ENCODE peak calls at places on chromosome 21, in nine cellular contexts. One of them, this sample, is unnamed. For H3K9me2, the result is how much of the 10 kb centered on the place peaks cover.

GRCh38 chr21:45971487-45972352 is 9.8 kb upstream of the COL6A1 start:
- DNase-seq in GM23338: peak
- DNase-seq in Karpas-422: no peak
- DNase-seq in OCI-LY7: no peak
- DNase-seq in hepatocyte: peak
- DNase-seq in HCT116: no peak
- DNase-seq in SK-N-SH: peak
- DNase-seq in GM23248: peak
- DNase-seq in PC-3: no peak
- DNase-seq in this sample: no peak

GRCh38 chr21:45522986-45523385 is 19.3 kb downstream of the SLC19A1 start:
- DNase-seq in GM23338: no peak
- DNase-seq in OCI-LY7: no peak
- DNase-seq in Karpas-422: no peak
- DNase-seq in GM23248: no peak
- DNase-seq in hepatocyte: no peak
- DNase-seq in HCT116: no peak
- DNase-seq in SK-N-SH: no peak
- DNase-seq in PC-3: no peak
- DNase-seq in this sample: no peak

GRCh38 chr21:33644383-33645074 is 2.2 kb downstream of the ITSN1 start:
- DNase-seq in Karpas-422: no peak
- DNase-seq in GM23338: peak
- DNase-seq in PC-3: peak
- DNase-seq in hepatocyte: peak
- DNase-seq in GM23248: peak
- DNase-seq in HCT116: no peak
- DNase-seq in SK-N-SH: no peak
- DNase-seq in OCI-LY7: no peak
- DNase-seq in this sample: no peak

GRCh38 chr21:24840287-24840686 is 767.0 kb downstream of the MRPL39 start:
- DNase-seq in OCI-LY7: no peak
- DNase-seq in SK-N-SH: no peak
- DNase-seq in GM23338: peak
- DNase-seq in HCT116: no peak
- DNase-seq in PC-3: no peak
- DNase-seq in hepatocyte: no peak
- DNase-seq in Karpas-422: no peak
- DNase-seq in GM23248: no peak
- DNase-seq in this sample: no peak

GRCh38 chr21:45972353-45972715 is 9.2 kb upstream of the COL6A1 start:
- DNase-seq in Karpas-422: no peak
- DNase-seq in GM23248: peak
- DNase-seq in OCI-LY7: no peak
- DNase-seq in PC-3: no peak
- DNase-seq in GM23338: peak
- DNase-seq in hepatocyte: peak
- DNase-seq in SK-N-SH: peak
- DNase-seq in HCT116: no peak
- DNase-seq in this sample: no peak

GRCh38 chr21:38965910-38966504 is 160.3 kb downstream of the ETS2 start:
- DNase-seq in hepatocyte: peak
- DNase-seq in GM23338: peak
- DNase-seq in SK-N-SH: peak
- DNase-seq in PC-3: no peak
- DNase-seq in GM23248: no peak
- DNase-seq in HCT116: no peak
- DNase-seq in Karpas-422: no peak
- DNase-seq in OCI-LY7: no peak
- DNase-seq in this sample: peak

GRCh38 chr21:43936186-43936967 is 71.4 kb downstream of the AGPAT3 start:
- DNase-seq in OCI-LY7: no peak
- DNase-seq in GM23338: no peak
- DNase-seq in GM23248: peak
- DNase-seq in Karpas-422: no peak
- DNase-seq in hepatocyte: no peak
- DNase-seq in PC-3: no peak
- DNase-seq in SK-N-SH: no peak
- DNase-seq in HCT116: no peak
- DNase-seq in this sample: no peak

GRCh38 chr21:38712076-38712475 is 93.7 kb upstream of the ETS2 start:
- DNase-seq in hepatocyte: peak
- DNase-seq in Karpas-422: peak
- DNase-seq in SK-N-SH: peak
- DNase-seq in HCT116: peak
- DNase-seq in GM23338: peak
- DNase-seq in PC-3: peak
- DNase-seq in OCI-LY7: peak
- DNase-seq in GM23248: peak
- DNase-seq in this sample: no peak

GRCh38 chr21:14603202-14603601 is 57.1 kb upstream of the SAMSN1 start:
- DNase-seq in SK-N-SH: no peak
- DNase-seq in GM23248: peak
- DNase-seq in HCT116: no peak
- DNase-seq in PC-3: peak
- DNase-seq in GM23338: no peak
- DNase-seq in Karpas-422: no peak
- DNase-seq in hepatocyte: no peak
- DNase-seq in OCI-LY7: no peak
- DNase-seq in this sample: peak

GRCh38 chr21:41928621-41929220 is 25.1 kb downstream of the C2CD2 start:
- DNase-seq in OCI-LY7: peak
- DNase-seq in SK-N-SH: no peak
- DNase-seq in Karpas-422: no peak
- DNase-seq in HCT116: no peak
- DNase-seq in PC-3: no peak
- DNase-seq in GM23248: no peak
- DNase-seq in GM23338: no peak
- DNase-seq in hepatocyte: no peak
- DNase-seq in this sample: no peak

GRCh38 chr21:45294509-45295291 is 7.0 kb upstream of the POFUT2 start:
- DNase-seq in hepatocyte: peak
- DNase-seq in Karpas-422: no peak
- DNase-seq in GM23338: peak
- DNase-seq in HCT116: no peak
- DNase-seq in OCI-LY7: no peak
- DNase-seq in SK-N-SH: peak
- DNase-seq in GM23248: peak
- DNase-seq in PC-3: peak
- DNase-seq in this sample: no peak

DNA sequence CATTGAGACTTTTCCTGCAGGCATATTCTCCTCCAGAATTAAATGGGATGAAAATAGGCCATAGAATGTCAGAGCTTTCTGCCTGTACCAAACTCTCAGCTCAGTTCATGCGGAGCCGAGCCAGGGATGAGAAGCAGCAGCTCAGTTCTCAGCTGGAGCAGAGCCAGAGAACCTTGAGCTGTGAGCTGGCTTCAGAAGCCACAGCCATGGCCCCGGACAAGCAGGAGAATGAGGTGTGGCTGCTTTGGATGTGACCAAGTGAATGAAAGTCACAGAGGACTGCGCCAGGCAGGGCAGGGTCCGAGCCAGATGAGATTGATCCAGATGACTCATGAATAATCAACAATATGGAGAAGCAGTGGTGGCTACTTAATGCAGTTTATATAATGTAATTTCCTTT is 633.8 kb downstream of the NCAM2 start:
- DNase-seq in PC-3: peak
- DNase-seq in hepatocyte: no peak
- DNase-seq in GM23338: no peak
- DNase-seq in OCI-LY7: no peak
- DNase-seq in SK-N-SH: no peak
- DNase-seq in HCT116: no peak
- DNase-seq in GM23248: peak
- DNase-seq in Karpas-422: no peak
- DNase-seq in this sample: no peak
- H2AFZ ChIP-seq in PC-3: no peak
- H2AFZ ChIP-seq in hepatocyte: no peak
- H2AFZ ChIP-seq in GM23338: no peak
- H2AFZ ChIP-seq in OCI-LY7: no peak
- H2AFZ ChIP-seq in SK-N-SH: peak
- H2AFZ ChIP-seq in HCT116: no peak
- H2AFZ ChIP-seq in GM23248: peak
- H2AFZ ChIP-seq in Karpas-422: no peak
- H2AFZ ChIP-seq in this sample: no peak

GRCh38 chr21:32519945-32520884 is 65.1 kb downstream of the TCP10L start:
- DNase-seq in HCT116: no peak
- DNase-seq in SK-N-SH: no peak
- DNase-seq in hepatocyte: no peak
- DNase-seq in PC-3: no peak
- DNase-seq in Karpas-422: no peak
- DNase-seq in OCI-LY7: no peak
- DNase-seq in GM23338: no peak
- DNase-seq in GM23248: no peak
- DNase-seq in this sample: no peak
- H3K9me2 ChIP-seq in HCT116: under half
- H3K9me2 ChIP-seq in SK-N-SH: under half
- H3K9me2 ChIP-seq in hepatocyte: under half
- H3K9me2 ChIP-seq in PC-3: under half
- H3K9me2 ChIP-seq in Karpas-422: under half
- H3K9me2 ChIP-seq in OCI-LY7: under half
- H3K9me2 ChIP-seq in GM23338: under half
- H3K9me2 ChIP-seq in GM23248: under half
- H3K9me2 ChIP-seq in this sample: under half

GRCh38 chr21:36928960-36929359 is 37.5 kb downstream of the HLCS start:
- DNase-seq in SK-N-SH: no peak
- DNase-seq in GM23248: no peak
- DNase-seq in OCI-LY7: no peak
- DNase-seq in GM23338: no peak
- DNase-seq in hepatocyte: no peak
- DNase-seq in PC-3: peak
- DNase-seq in Karpas-422: no peak
- DNase-seq in HCT116: no peak
- DNase-seq in this sample: no peak
- H2AFZ ChIP-seq in SK-N-SH: no peak
- H2AFZ ChIP-seq in GM23248: no peak
- H2AFZ ChIP-seq in OCI-LY7: no peak
- H2AFZ ChIP-seq in GM23338: no peak
- H2AFZ ChIP-seq in hepatocyte: no peak
- H2AFZ ChIP-seq in PC-3: no peak
- H2AFZ ChIP-seq in Karpas-422: no peak
- H2AFZ ChIP-seq in HCT116: no peak
- H2AFZ ChIP-seq in this sample: no peak

GRCh38 chr21:36603221-36603620 is 95.7 kb upstream of the SIM2 start:
- DNase-seq in GM23248: no peak
- DNase-seq in HCT116: no peak
- DNase-seq in GM23338: no peak
- DNase-seq in SK-N-SH: no peak
- DNase-seq in PC-3: no peak
- DNase-seq in Karpas-422: no peak
- DNase-seq in hepatocyte: no peak
- DNase-seq in OCI-LY7: no peak
- DNase-seq in this sample: no peak

GRCh38 chr21:36608251-36608650 is 90.7 kb upstream of the SIM2 start:
- DNase-seq in SK-N-SH: no peak
- DNase-seq in GM23338: no peak
- DNase-seq in HCT116: no peak
- DNase-seq in hepatocyte: no peak
- DNase-seq in OCI-LY7: no peak
- DNase-seq in GM23248: no peak
- DNase-seq in Karpas-422: no peak
- DNase-seq in PC-3: no peak
- DNase-seq in this sample: no peak

GRCh38 chr21:36606292-36606982 is 92.5 kb upstream of the SIM2 start:
- DNase-seq in hepatocyte: no peak
- DNase-seq in Karpas-422: no peak
- DNase-seq in OCI-LY7: no peak
- DNase-seq in HCT116: no peak
- DNase-seq in PC-3: no peak
- DNase-seq in SK-N-SH: no peak
- DNase-seq in GM23248: no peak
- DNase-seq in GM23338: peak
- DNase-seq in this sample: no peak

GRCh38 chr21:36606983-36607325 is 92.0 kb upstream of the SIM2 start:
- DNase-seq in SK-N-SH: no peak
- DNase-seq in OCI-LY7: no peak
- DNase-seq in GM23248: no peak
- DNase-seq in GM23338: no peak
- DNase-seq in PC-3: no peak
- DNase-seq in hepatocyte: no peak
- DNase-seq in HCT116: no peak
- DNase-seq in Karpas-422: no peak
- DNase-seq in this sample: no peak

DNA sequence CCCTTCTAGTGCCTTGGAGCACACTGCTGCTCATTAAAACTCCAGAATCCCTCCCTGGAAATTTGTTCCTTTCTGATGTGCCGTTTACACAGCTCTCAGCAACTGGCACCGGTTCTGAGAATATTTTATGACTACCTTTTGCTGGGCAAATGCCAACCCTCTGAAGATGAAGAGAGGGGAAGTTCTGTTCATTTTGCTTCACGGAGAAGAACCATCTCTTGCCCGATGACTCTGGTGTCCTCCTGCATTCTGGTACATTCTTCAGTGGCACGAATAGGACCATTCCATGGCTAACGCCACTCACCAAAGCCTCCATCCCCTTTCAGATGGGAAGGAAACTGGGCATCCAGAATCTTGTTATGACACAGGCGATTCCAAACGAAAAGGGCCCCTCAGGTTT is 96.2 kb upstream of the SIM2 start:
- DNase-seq in HCT116: no peak
- DNase-seq in GM23338: no peak
- DNase-seq in hepatocyte: no peak
- DNase-seq in OCI-LY7: no peak
- DNase-seq in GM23248: no peak
- DNase-seq in SK-N-SH: no peak
- DNase-seq in PC-3: no peak
- DNase-seq in Karpas-422: no peak
- DNase-seq in this sample: no peak
- H3K9me2 ChIP-seq in HCT116: under half
- H3K9me2 ChIP-seq in GM23338: under half
- H3K9me2 ChIP-seq in hepatocyte: under half
- H3K9me2 ChIP-seq in OCI-LY7: under half
- H3K9me2 ChIP-seq in GM23248: under half
- H3K9me2 ChIP-seq in SK-N-SH: under half
- H3K9me2 ChIP-seq in PC-3: under half
- H3K9me2 ChIP-seq in Karpas-422: under half
- H3K9me2 ChIP-seq in this sample: under half